ENCODE peak calls at places on chromosomes 12 and 14, in nine cellular contexts. J is fibroblast of pulmonary artery; X is CD8-positive, alpha-beta memory T cell; W is Panc1; D is NCI-H510A treated with DMSO at 0.1 percent for 48 hours; Q is T-helper 9 cell; C is OCI-M1; I is activated T-helper 9 cell treated with anti-CD3 and anti-CD28 coated beads, Interleukin-2, amount 50 U/mL, for 16 hours; L is GM18507. Z is an unnamed sample.

GRCh38 chr12:120265483-120266179 is at the start of gene PXN:
- DNase-seq in J (peak), X (peak), W (no peak), D (peak), Q (peak), C (peak), I (peak), L (peak), Z (peak)

GRCh38 chr12:27185234-27186045 is 58.6 kb upstream of the STK38L start:
- DNase-seq in J (peak), X (no peak), W (no peak), D (no peak), Q (no peak), C (no peak), I (no peak), L (no peak), Z (no peak)

GRCh38 chr14:104426771-104427125 is 152.8 kb upstream of the C14orf180 start:
- DNase-seq in J (no peak), X (no peak), W (no peak), D (no peak), Q (no peak), C (no peak), I (no peak), L (no peak), Z (no peak)

GRCh38 chr14:101953151-101953550 is 11.2 kb upstream of the DYNC1H1 start:
- DNase-seq in J (no peak), X (no peak), W (no peak), D (no peak), Q (no peak), C (no peak), I (no peak), L (no peak), Z (no peak)

GRCh38 chr14:102252834-102253801 is 51.8 kb downstream of the MOK start:
- DNase-seq in J (no peak), X (no peak), W (no peak), D (no peak), Q (no peak), C (no peak), I (no peak), L (no peak), Z (no peak)

GRCh38 chr12:8887285-8887715 is 27.0 kb upstream of the PHC1 start:
- DNase-seq in J (peak), X (no peak), W (no peak), D (no peak), Q (no peak), C (peak), I (no peak), L (no peak), Z (no peak)

GRCh38 chr14:20857630-20858261 is 33.4 kb upstream of the RNASE3 start:
- DNase-seq in J (peak), X (peak), W (no peak), D (no peak), Q (peak), C (peak), I (peak), L (peak), Z (peak)

GRCh38 chr12:6435941-6436715 is 8.6 kb upstream of the CD27 start:
- DNase-seq in J (no peak), X (no peak), W (no peak), D (no peak), Q (no peak), C (no peak), I (no peak), L (no peak), Z (no peak)

GRCh38 chr14:104593241-104593701 is 11.3 kb downstream of the TMEM179 start:
- DNase-seq in J (no peak), X (no peak), W (no peak), D (no peak), Q (no peak), C (no peak), I (no peak), L (no peak), Z (no peak)

GRCh38 chr12:91618281-91618680 is 435.7 kb upstream of the DCN start:
- DNase-seq in J (no peak), X (no peak), W (no peak), D (no peak), Q (no peak), C (no peak), I (no peak), L (no peak), Z (no peak)

GRCh38 chr12:57404966-57405640 is 25.7 kb downstream of the R3HDM2 start:
- DNase-seq in J (no peak), X (no peak), W (no peak), D (no peak), Q (no peak), C (no peak), I (no peak), L (no peak), Z (no peak)

GRCh38 chr14:77170045-77170444 is 11.6 kb upstream of the TMEM63C start:
- DNase-seq in J (no peak), X (no peak), W (no peak), D (no peak), Q (no peak), C (no peak), I (no peak), L (no peak), Z (no peak)

GRCh38 chr14:69346710-69347109 is 51.4 kb downstream of the ERH start:
- DNase-seq in J (peak), X (no peak), W (no peak), D (no peak), Q (no peak), C (peak), I (no peak), L (no peak), Z (no peak)

GRCh38 chr12:11719678-11720099 is 70.2 kb downstream of the ETV6 start:
- DNase-seq in J (peak), X (no peak), W (no peak), D (no peak), Q (no peak), C (no peak), I (peak), L (no peak), Z (no peak)

GRCh38 chr12:105069936-105070702 is 14.1 kb downstream of the ALDH1L2 start:
- DNase-seq in J (no peak), X (no peak), W (no peak), D (no peak), Q (no peak), C (no peak), I (no peak), L (no peak), Z (no peak)

GRCh38 chr12:18275974-18276373 is 14.7 kb downstream of the PIK3C2G start:
- DNase-seq in J (no peak), X (no peak), W (no peak), D (no peak), Q (no peak), C (no peak), I (no peak), L (no peak), Z (no peak)

GRCh38 chr12:26276709-26277108 is 81.3 kb downstream of the SSPN start:
- DNase-seq in J (peak), X (no peak), W (no peak), D (no peak), Q (no peak), C (peak), I (no peak), L (no peak), Z (no peak)

GRCh38 chr12:100752841-100753240 is 41.7 kb upstream of the ANO4 start:
- DNase-seq in J (peak), X (no peak), W (no peak), D (no peak), Q (no peak), C (no peak), I (no peak), L (no peak), Z (no peak)

GRCh38 chr14:28774764-28775738 is 8.5 kb downstream of the FOXG1 start:
- DNase-seq in J (no peak), X (no peak), W (no peak), D (no peak), Q (no peak), C (no peak), I (no peak), L (no peak), Z (no peak)

GRCh38 chr12:108379761-108380160 is 40.6 kb upstream of the CMKLR1 start:
- DNase-seq in J (no peak), X (no peak), W (no peak), D (no peak), Q (no peak), C (no peak), I (no peak), L (no peak), Z (no peak)